ENCODE peak calls at places on chromosomes 4 and X, in seven cellular contexts. One of them, this sample, is unnamed.

GRCh38 chr4:11623726-11624037 is 195.0 kb upstream of the HS3ST1 start:
- DNase-seq in pancreas: no peak
- DNase-seq in left lung: no peak
- DNase-seq in OCI-LY7: no peak
- DNase-seq in neural progenitor cell: peak
- DNase-seq in mucosa of descending colon: no peak
- DNase-seq in stomach: peak
- DNase-seq in this sample: peak

GRCh38 chrX:40062525-40063193 is 35.1 kb downstream of the BCOR start:
- DNase-seq in pancreas: no peak
- DNase-seq in left lung: no peak
- DNase-seq in OCI-LY7: no peak
- DNase-seq in neural progenitor cell: no peak
- DNase-seq in mucosa of descending colon: no peak
- DNase-seq in stomach: no peak
- DNase-seq in this sample: no peak

GRCh38 chrX:81215685-81216084 is 13.8 kb downstream of the SH3BGRL start:
- DNase-seq in pancreas: no peak
- DNase-seq in left lung: no peak
- DNase-seq in OCI-LY7: no peak
- DNase-seq in neural progenitor cell: no peak
- DNase-seq in mucosa of descending colon: no peak
- DNase-seq in stomach: no peak
- DNase-seq in this sample: no peak

GRCh38 chrX:135984220-135984619 is 1.0 kb upstream of the SLC9A6 start:
- DNase-seq in pancreas: no peak
- DNase-seq in left lung: no peak
- DNase-seq in OCI-LY7: no peak
- DNase-seq in neural progenitor cell: no peak
- DNase-seq in mucosa of descending colon: no peak
- DNase-seq in stomach: no peak
- DNase-seq in this sample: no peak

GRCh38 chrX:1450381-1451161 is 2.1 kb downstream of the ASMTL start:
- DNase-seq in pancreas: peak
- DNase-seq in left lung: no peak
- DNase-seq in OCI-LY7: no peak
- DNase-seq in neural progenitor cell: no peak
- DNase-seq in mucosa of descending colon: peak
- DNase-seq in stomach: no peak
- DNase-seq in this sample: no peak

GRCh38 chr4:7485096-7485495 is 50.4 kb upstream of the PSAPL1 start:
- DNase-seq in pancreas: no peak
- DNase-seq in left lung: peak
- DNase-seq in OCI-LY7: no peak
- DNase-seq in neural progenitor cell: no peak
- DNase-seq in mucosa of descending colon: no peak
- DNase-seq in stomach: no peak
- DNase-seq in this sample: no peak

GRCh38 chr4:10587697-10588096 is 96.9 kb downstream of the CLNK start:
- DNase-seq in pancreas: no peak
- DNase-seq in left lung: no peak
- DNase-seq in OCI-LY7: no peak
- DNase-seq in neural progenitor cell: no peak
- DNase-seq in mucosa of descending colon: peak
- DNase-seq in stomach: no peak
- DNase-seq in this sample: peak

GRCh38 chr4:3337357-3337732 is 44.5 kb downstream of the RGS12 start:
- DNase-seq in pancreas: no peak
- DNase-seq in left lung: no peak
- DNase-seq in OCI-LY7: no peak
- DNase-seq in neural progenitor cell: no peak
- DNase-seq in mucosa of descending colon: no peak
- DNase-seq in stomach: no peak
- DNase-seq in this sample: no peak

GRCh38 chrX:10395643-10396042 is 224.7 kb downstream of the MID1 start:
- DNase-seq in pancreas: no peak
- DNase-seq in left lung: no peak
- DNase-seq in OCI-LY7: no peak
- DNase-seq in neural progenitor cell: no peak
- DNase-seq in mucosa of descending colon: no peak
- DNase-seq in stomach: no peak
- DNase-seq in this sample: no peak

GRCh38 chr4:135073389-135073788 is 871.8 kb upstream of the PABPC4L start:
- DNase-seq in pancreas: no peak
- DNase-seq in left lung: no peak
- DNase-seq in OCI-LY7: no peak
- DNase-seq in neural progenitor cell: no peak
- DNase-seq in mucosa of descending colon: no peak
- DNase-seq in stomach: no peak
- DNase-seq in this sample: no peak

GRCh38 chr4:105631818-105632400 is 76.6 kb downstream of the INTS12 start:
- DNase-seq in pancreas: no peak
- DNase-seq in left lung: no peak
- DNase-seq in OCI-LY7: no peak
- DNase-seq in neural progenitor cell: no peak
- DNase-seq in mucosa of descending colon: no peak
- DNase-seq in stomach: no peak
- DNase-seq in this sample: no peak

GRCh38 chrX:9928083-9928482 is 39.1 kb upstream of the CLDN34 start:
- DNase-seq in pancreas: no peak
- DNase-seq in left lung: no peak
- DNase-seq in OCI-LY7: no peak
- DNase-seq in neural progenitor cell: peak
- DNase-seq in mucosa of descending colon: no peak
- DNase-seq in stomach: no peak
- DNase-seq in this sample: no peak

GRCh38 chr4:108878781-108879180 is 115.9 kb upstream of the ETNPPL start:
- DNase-seq in pancreas: no peak
- DNase-seq in left lung: no peak
- DNase-seq in OCI-LY7: no peak
- DNase-seq in neural progenitor cell: no peak
- DNase-seq in mucosa of descending colon: no peak
- DNase-seq in stomach: no peak
- DNase-seq in this sample: no peak

GRCh38 chr4:7222521-7222920 is 30.2 kb downstream of the SORCS2 start:
- DNase-seq in pancreas: no peak
- DNase-seq in left lung: peak
- DNase-seq in OCI-LY7: no peak
- DNase-seq in neural progenitor cell: no peak
- DNase-seq in mucosa of descending colon: no peak
- DNase-seq in stomach: no peak
- DNase-seq in this sample: no peak

GRCh38 chrX:109352121-109352556 is 129.7 kb downstream of the GUCY2F start:
- DNase-seq in pancreas: peak
- DNase-seq in left lung: no peak
- DNase-seq in OCI-LY7: no peak
- DNase-seq in neural progenitor cell: no peak
- DNase-seq in mucosa of descending colon: no peak
- DNase-seq in stomach: peak
- DNase-seq in this sample: no peak

GRCh38 chr4:39362827-39363226 is 3.3 kb downstream of the RFC1 start:
- DNase-seq in pancreas: no peak
- DNase-seq in left lung: no peak
- DNase-seq in OCI-LY7: no peak
- DNase-seq in neural progenitor cell: no peak
- DNase-seq in mucosa of descending colon: no peak
- DNase-seq in stomach: no peak
- DNase-seq in this sample: no peak

GRCh38 chr4:59630235-59630634 is 1569.9 kb upstream of the ADGRL3 start:
- DNase-seq in pancreas: no peak
- DNase-seq in left lung: no peak
- DNase-seq in OCI-LY7: no peak
- DNase-seq in neural progenitor cell: no peak
- DNase-seq in mucosa of descending colon: no peak
- DNase-seq in stomach: no peak
- DNase-seq in this sample: no peak

GRCh38 chrX:13452283-13452682 is 117.1 kb upstream of the EGFL6 start:
- DNase-seq in pancreas: no peak
- DNase-seq in left lung: no peak
- DNase-seq in OCI-LY7: no peak
- DNase-seq in neural progenitor cell: no peak
- DNase-seq in mucosa of descending colon: no peak
- DNase-seq in stomach: no peak
- DNase-seq in this sample: no peak

GRCh38 chr4:57147335-57148060 is 37.3 kb upstream of the IGFBP7 start:
- DNase-seq in pancreas: no peak
- DNase-seq in left lung: no peak
- DNase-seq in OCI-LY7: no peak
- DNase-seq in neural progenitor cell: no peak
- DNase-seq in mucosa of descending colon: no peak
- DNase-seq in stomach: no peak
- DNase-seq in this sample: no peak

GRCh38 chr4:91984466-91984865 is 319.3 kb upstream of the GRID2 start:
- DNase-seq in pancreas: no peak
- DNase-seq in left lung: no peak
- DNase-seq in OCI-LY7: no peak
- DNase-seq in neural progenitor cell: no peak
- DNase-seq in mucosa of descending colon: no peak
- DNase-seq in stomach: no peak
- DNase-seq in this sample: no peak

GRCh38 chrX:130300010-130300282 is 31.2 kb upstream of the ZNF280C start:
- DNase-seq in pancreas: no peak
- DNase-seq in left lung: no peak
- DNase-seq in OCI-LY7: no peak
- DNase-seq in neural progenitor cell: no peak
- DNase-seq in mucosa of descending colon: no peak
- DNase-seq in stomach: no peak
- DNase-seq in this sample: no peak

GRCh38 chr4:26741491-26741871 is 119.2 kb upstream of the STIM2 start:
- DNase-seq in pancreas: no peak
- DNase-seq in left lung: no peak
- DNase-seq in OCI-LY7: no peak
- DNase-seq in neural progenitor cell: peak
- DNase-seq in mucosa of descending colon: no peak
- DNase-seq in stomach: no peak
- DNase-seq in this sample: no peak

GRCh38 chr4:122899682-122900081 is 22.7 kb downstream of the NUDT6 start:
- DNase-seq in pancreas: no peak
- DNase-seq in left lung: no peak
- DNase-seq in OCI-LY7: no peak
- DNase-seq in neural progenitor cell: no peak
- DNase-seq in mucosa of descending colon: no peak
- DNase-seq in stomach: no peak
- DNase-seq in this sample: no peak

GRCh38 chrX:19775830-19776498 is 111.4 kb downstream of the SH3KBP1 start:
- DNase-seq in pancreas: no peak
- DNase-seq in left lung: no peak
- DNase-seq in OCI-LY7: peak
- DNase-seq in neural progenitor cell: no peak
- DNase-seq in mucosa of descending colon: no peak
- DNase-seq in stomach: no peak
- DNase-seq in this sample: no peak

DNA sequence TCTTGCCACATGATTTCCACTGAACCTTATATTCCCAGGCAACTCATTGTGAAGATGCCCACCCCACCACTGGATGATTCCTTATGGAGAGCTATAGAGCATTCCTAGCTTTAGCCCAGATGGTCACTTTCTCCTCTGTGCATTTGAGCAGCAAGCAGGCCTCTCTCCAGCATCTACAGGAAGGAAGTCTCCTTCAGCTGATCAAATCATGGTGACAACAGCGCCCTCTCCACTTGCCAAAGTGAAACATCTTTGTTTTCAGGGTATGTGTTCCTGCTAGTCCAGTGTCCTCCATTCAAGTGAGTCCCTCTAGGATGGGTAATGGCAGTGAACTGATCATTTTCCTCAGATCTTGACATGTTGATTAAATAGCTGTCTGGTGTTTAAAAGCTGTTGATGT is 10.9 kb upstream of the SYTL5 start:
- DNase-seq in pancreas: no peak
- DNase-seq in left lung: no peak
- DNase-seq in OCI-LY7: no peak
- DNase-seq in neural progenitor cell: no peak
- DNase-seq in mucosa of descending colon: no peak
- DNase-seq in stomach: no peak
- DNase-seq in this sample: peak
- TF ChIP-seq CTCF in pancreas: no peak
- TF ChIP-seq CTCF in left lung: no peak
- TF ChIP-seq CTCF in OCI-LY7: peak
- TF ChIP-seq CTCF in neural progenitor cell: no peak
- TF ChIP-seq CTCF in mucosa of descending colon: no peak
- TF ChIP-seq CTCF in stomach: no peak
- TF ChIP-seq CTCF in this sample: no peak

DNA sequence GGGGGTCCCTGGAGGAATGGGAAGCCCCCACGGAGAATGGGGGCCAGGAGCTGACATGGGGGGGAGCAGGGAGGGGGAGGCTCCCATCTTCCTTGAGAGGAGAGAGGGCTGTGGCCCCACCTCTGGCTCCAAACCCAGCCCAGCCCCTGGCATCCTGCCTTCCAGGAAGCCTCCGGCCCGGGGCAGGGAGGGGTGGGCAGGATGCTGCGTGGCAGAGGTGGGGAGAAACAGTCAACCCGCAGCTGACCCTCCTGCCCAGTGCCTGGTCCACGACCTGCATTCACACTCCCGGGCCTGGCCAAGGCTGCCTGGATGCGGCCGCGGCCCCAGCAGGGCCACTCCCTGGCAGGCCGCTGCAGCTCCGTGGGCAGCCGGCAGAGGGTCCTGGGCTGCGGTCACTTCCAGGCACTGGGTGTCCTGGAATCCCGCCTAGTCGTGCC is 39.0 kb downstream of the CPLX1 start:
- DNase-seq in pancreas: peak
- DNase-seq in left lung: peak
- DNase-seq in OCI-LY7: no peak
- DNase-seq in neural progenitor cell: no peak
- DNase-seq in mucosa of descending colon: no peak
- DNase-seq in stomach: no peak
- DNase-seq in this sample: no peak
- TF ChIP-seq CTCF in pancreas: no peak
- TF ChIP-seq CTCF in left lung: peak
- TF ChIP-seq CTCF in OCI-LY7: no peak
- TF ChIP-seq CTCF in neural progenitor cell: no peak
- TF ChIP-seq CTCF in mucosa of descending colon: no peak
- TF ChIP-seq CTCF in stomach: no peak
- TF ChIP-seq CTCF in this sample: no peak

GRCh38 chr4:4677825-4678522 is 136.1 kb upstream of the STX18 start:
- DNase-seq in pancreas: no peak
- DNase-seq in left lung: no peak
- DNase-seq in OCI-LY7: peak
- DNase-seq in neural progenitor cell: peak
- DNase-seq in mucosa of descending colon: no peak
- DNase-seq in stomach: no peak
- DNase-seq in this sample: peak
- TF ChIP-seq CTCF in pancreas: no peak
- TF ChIP-seq CTCF in left lung: peak
- TF ChIP-seq CTCF in OCI-LY7: peak
- TF ChIP-seq CTCF in neural progenitor cell: peak
- TF ChIP-seq CTCF in mucosa of descending colon: no peak
- TF ChIP-seq CTCF in stomach: no peak
- TF ChIP-seq CTCF in this sample: peak

DNA sequence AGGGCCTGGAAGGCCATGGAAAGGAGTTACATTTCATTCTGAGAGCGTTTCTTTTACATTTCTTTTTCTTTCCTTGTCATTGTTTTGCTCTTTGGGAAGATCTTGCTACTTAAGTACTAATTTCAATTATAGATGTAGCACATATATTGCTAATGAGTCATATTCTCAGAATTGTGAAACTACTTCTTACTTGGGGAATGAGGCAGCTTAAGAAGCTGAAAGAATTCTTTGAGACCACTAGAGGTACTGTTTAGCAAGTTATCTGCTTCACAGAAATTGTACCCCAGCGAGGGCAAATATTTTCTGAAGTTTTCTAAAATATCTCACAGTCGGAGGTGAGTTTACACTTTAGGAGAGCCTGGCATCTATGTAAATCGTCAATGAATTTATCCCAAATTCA is 100.6 kb downstream of the AFF2 start:
- DNase-seq in pancreas: no peak
- DNase-seq in left lung: no peak
- DNase-seq in OCI-LY7: no peak
- DNase-seq in neural progenitor cell: no peak
- DNase-seq in mucosa of descending colon: no peak
- DNase-seq in stomach: no peak
- DNase-seq in this sample: no peak
- TF ChIP-seq CTCF in pancreas: no peak
- TF ChIP-seq CTCF in left lung: no peak
- TF ChIP-seq CTCF in OCI-LY7: no peak
- TF ChIP-seq CTCF in neural progenitor cell: no peak
- TF ChIP-seq CTCF in mucosa of descending colon: no peak
- TF ChIP-seq CTCF in stomach: no peak
- TF ChIP-seq CTCF in this sample: no peak

This sample was measured in activated CD8-positive, alpha-beta T cell treated with anti-CD3 and anti-CD28 coated beads for 36 hours.